ENCODE peak calls at places on chromosome 1, in six cellular contexts. One of them, this sample, is unnamed.

GRCh38 chr1:61160526-61160925 is 78.2 kb downstream of the NFIA start:
- DNase-seq in MCF 10A: no peak
- DNase-seq in HTR-8/SVneo: no peak
- DNase-seq in NCI-H345: no peak
- DNase-seq in naive thymus-derived CD4-positive, alpha-beta T cell: no peak
- DNase-seq in GM23248: peak
- DNase-seq in this sample: peak

GRCh38 chr1:24060482-24060881 is 51.5 kb downstream of the MYOM3 start:
- DNase-seq in HTR-8/SVneo: no peak
- DNase-seq in GM23248: no peak
- DNase-seq in NCI-H345: no peak
- DNase-seq in naive thymus-derived CD4-positive, alpha-beta T cell: no peak
- DNase-seq in MCF 10A: no peak
- DNase-seq in this sample: no peak

GRCh38 chr1:81717230-81717629 is 83.5 kb upstream of the ADGRL2 start:
- DNase-seq in HTR-8/SVneo: no peak
- DNase-seq in MCF 10A: peak
- DNase-seq in GM23248: peak
- DNase-seq in NCI-H345: no peak
- DNase-seq in naive thymus-derived CD4-positive, alpha-beta T cell: no peak
- DNase-seq in this sample: peak

GRCh38 chr1:216210081-216210480 is 213.2 kb downstream of the USH2A start:
- DNase-seq in GM23248: no peak
- DNase-seq in HTR-8/SVneo: no peak
- DNase-seq in NCI-H345: no peak
- DNase-seq in naive thymus-derived CD4-positive, alpha-beta T cell: no peak
- DNase-seq in MCF 10A: peak
- DNase-seq in this sample: peak

GRCh38 chr1:172720325-172720724 is 61.4 kb downstream of the FASLG start:
- DNase-seq in MCF 10A: no peak
- DNase-seq in GM23248: no peak
- DNase-seq in HTR-8/SVneo: no peak
- DNase-seq in naive thymus-derived CD4-positive, alpha-beta T cell: no peak
- DNase-seq in NCI-H345: no peak
- DNase-seq in this sample: peak

GRCh38 chr1:206503591-206504362 is 3.6 kb upstream of the RASSF5 start:
- DNase-seq in NCI-H345: no peak
- DNase-seq in MCF 10A: peak
- DNase-seq in naive thymus-derived CD4-positive, alpha-beta T cell: no peak
- DNase-seq in HTR-8/SVneo: peak
- DNase-seq in GM23248: peak
- DNase-seq in this sample: peak

GRCh38 chr1:244002721-244003120 is 48.4 kb upstream of the ZBTB18 start:
- DNase-seq in NCI-H345: no peak
- DNase-seq in HTR-8/SVneo: no peak
- DNase-seq in naive thymus-derived CD4-positive, alpha-beta T cell: no peak
- DNase-seq in MCF 10A: no peak
- DNase-seq in GM23248: no peak
- DNase-seq in this sample: no peak

GRCh38 chr1:245988393-245989078 is 518.5 kb downstream of the SMYD3 start:
- DNase-seq in MCF 10A: no peak
- DNase-seq in GM23248: no peak
- DNase-seq in HTR-8/SVneo: no peak
- DNase-seq in naive thymus-derived CD4-positive, alpha-beta T cell: no peak
- DNase-seq in NCI-H345: no peak
- DNase-seq in this sample: no peak

GRCh38 chr1:9874959-9875635 is 35.0 kb downstream of the CTNNBIP1 start:
- DNase-seq in GM23248: peak
- DNase-seq in MCF 10A: peak
- DNase-seq in naive thymus-derived CD4-positive, alpha-beta T cell: peak
- DNase-seq in NCI-H345: peak
- DNase-seq in HTR-8/SVneo: peak
- DNase-seq in this sample: peak

This sample was measured in PC-3.